ENCODE peak calls at places on chromosome 20, in nine cellular contexts. One of them, this sample, is unnamed.

GRCh38 chr20:50701055-50701963 is 10.0 kb upstream of the RIPOR3 start:
- DNase-seq in suprapubic skin: no peak
- DNase-seq in IMR-90: no peak
- DNase-seq in body of pancreas: no peak
- DNase-seq in esophagus muscularis mucosa: no peak
- DNase-seq in heart left ventricle: no peak
- DNase-seq in A549: peak; percentile 68
- DNase-seq in spleen: no peak
- DNase-seq in HepG2: peak; percentile 67
- DNase-seq in this sample: no peak

GRCh38 chr20:48006036-48006833 is 221.0 kb upstream of the SULF2 start:
- DNase-seq in suprapubic skin: no peak
- DNase-seq in IMR-90: no peak
- DNase-seq in body of pancreas: no peak
- DNase-seq in esophagus muscularis mucosa: no peak
- DNase-seq in heart left ventricle: no peak
- DNase-seq in A549: no peak
- DNase-seq in spleen: peak; percentile 83
- DNase-seq in HepG2: no peak
- DNase-seq in this sample: no peak

GRCh38 chr20:5557123-5557522 is 193.1 kb upstream of the SHLD1 start:
- DNase-seq in suprapubic skin: no peak
- DNase-seq in IMR-90: peak; percentile 47
- DNase-seq in body of pancreas: peak; percentile 50
- DNase-seq in esophagus muscularis mucosa: no peak
- DNase-seq in heart left ventricle: peak; percentile 37
- DNase-seq in A549: peak; percentile 78
- DNase-seq in spleen: no peak
- DNase-seq in HepG2: peak; percentile 61
- DNase-seq in this sample: peak; percentile 58

GRCh38 chr20:33568378-33569289 is 78.7 kb downstream of the CBFA2T2 start:
- DNase-seq in suprapubic skin: no peak
- DNase-seq in IMR-90: no peak
- DNase-seq in body of pancreas: no peak
- DNase-seq in esophagus muscularis mucosa: no peak
- DNase-seq in heart left ventricle: peak; percentile 30
- DNase-seq in A549: no peak
- DNase-seq in spleen: no peak
- DNase-seq in HepG2: peak; percentile 30
- DNase-seq in this sample: no peak

GRCh38 chr20:1802385-1803215 is 92.6 kb upstream of the SIRPA start:
- DNase-seq in suprapubic skin: no peak
- DNase-seq in IMR-90: peak; percentile 76
- DNase-seq in body of pancreas: peak; percentile 26
- DNase-seq in esophagus muscularis mucosa: no peak
- DNase-seq in heart left ventricle: peak; percentile 74
- DNase-seq in A549: peak; percentile 70
- DNase-seq in spleen: peak; percentile 95
- DNase-seq in HepG2: peak; percentile 67
- DNase-seq in this sample: peak; percentile 77

GRCh38 chr20:47320990-47321805 is 35.3 kb downstream of the ZMYND8 start:
- DNase-seq in suprapubic skin: no peak
- DNase-seq in IMR-90: no peak
- DNase-seq in body of pancreas: no peak
- DNase-seq in esophagus muscularis mucosa: no peak
- DNase-seq in heart left ventricle: no peak
- DNase-seq in A549: peak; percentile 90
- DNase-seq in spleen: no peak
- DNase-seq in HepG2: peak; percentile 99
- DNase-seq in this sample: no peak

GRCh38 chr20:49234831-49235230 is 15.6 kb downstream of the DDX27 start:
- DNase-seq in suprapubic skin: no peak
- DNase-seq in IMR-90: no peak
- DNase-seq in body of pancreas: no peak
- DNase-seq in esophagus muscularis mucosa: no peak
- DNase-seq in heart left ventricle: no peak
- DNase-seq in A549: no peak
- DNase-seq in spleen: peak; percentile 32
- DNase-seq in HepG2: no peak
- DNase-seq in this sample: no peak

GRCh38 chr20:6277661-6278060 is 154.8 kb upstream of the FERMT1 start:
- DNase-seq in suprapubic skin: no peak
- DNase-seq in IMR-90: no peak
- DNase-seq in body of pancreas: no peak
- DNase-seq in esophagus muscularis mucosa: no peak
- DNase-seq in heart left ventricle: no peak
- DNase-seq in A549: no peak
- DNase-seq in spleen: no peak
- DNase-seq in HepG2: no peak
- DNase-seq in this sample: no peak

GRCh38 chr20:61564628-61565027 is 312.6 kb downstream of the CDH4 start:
- DNase-seq in suprapubic skin: no peak
- DNase-seq in IMR-90: no peak
- DNase-seq in body of pancreas: no peak
- DNase-seq in esophagus muscularis mucosa: no peak
- DNase-seq in heart left ventricle: no peak
- DNase-seq in A549: no peak
- DNase-seq in spleen: peak; percentile 32
- DNase-seq in HepG2: no peak
- DNase-seq in this sample: no peak

GRCh38 chr20:60372822-60373221 is 414.6 kb downstream of the CDH26 start:
- DNase-seq in suprapubic skin: no peak
- DNase-seq in IMR-90: no peak
- DNase-seq in body of pancreas: no peak
- DNase-seq in esophagus muscularis mucosa: no peak
- DNase-seq in heart left ventricle: no peak
- DNase-seq in A549: no peak
- DNase-seq in spleen: no peak
- DNase-seq in HepG2: no peak
- DNase-seq in this sample: no peak

GRCh38 chr20:13788167-13788834 is 3.5 kb downstream of the NDUFAF5 start:
- DNase-seq in suprapubic skin: no peak
- DNase-seq in IMR-90: peak; percentile 69
- DNase-seq in body of pancreas: peak; percentile 61
- DNase-seq in esophagus muscularis mucosa: no peak
- DNase-seq in heart left ventricle: no peak
- DNase-seq in A549: peak; percentile 83
- DNase-seq in spleen: no peak
- DNase-seq in HepG2: peak; percentile 88
- DNase-seq in this sample: peak; percentile 72

GRCh38 chr20:25209400-25209799 is 13.9 kb downstream of the ENTPD6 start:
- DNase-seq in suprapubic skin: no peak
- DNase-seq in IMR-90: no peak
- DNase-seq in body of pancreas: peak; percentile 2
- DNase-seq in esophagus muscularis mucosa: no peak
- DNase-seq in heart left ventricle: no peak
- DNase-seq in A549: no peak
- DNase-seq in spleen: no peak
- DNase-seq in HepG2: no peak
- DNase-seq in this sample: no peak

DNA sequence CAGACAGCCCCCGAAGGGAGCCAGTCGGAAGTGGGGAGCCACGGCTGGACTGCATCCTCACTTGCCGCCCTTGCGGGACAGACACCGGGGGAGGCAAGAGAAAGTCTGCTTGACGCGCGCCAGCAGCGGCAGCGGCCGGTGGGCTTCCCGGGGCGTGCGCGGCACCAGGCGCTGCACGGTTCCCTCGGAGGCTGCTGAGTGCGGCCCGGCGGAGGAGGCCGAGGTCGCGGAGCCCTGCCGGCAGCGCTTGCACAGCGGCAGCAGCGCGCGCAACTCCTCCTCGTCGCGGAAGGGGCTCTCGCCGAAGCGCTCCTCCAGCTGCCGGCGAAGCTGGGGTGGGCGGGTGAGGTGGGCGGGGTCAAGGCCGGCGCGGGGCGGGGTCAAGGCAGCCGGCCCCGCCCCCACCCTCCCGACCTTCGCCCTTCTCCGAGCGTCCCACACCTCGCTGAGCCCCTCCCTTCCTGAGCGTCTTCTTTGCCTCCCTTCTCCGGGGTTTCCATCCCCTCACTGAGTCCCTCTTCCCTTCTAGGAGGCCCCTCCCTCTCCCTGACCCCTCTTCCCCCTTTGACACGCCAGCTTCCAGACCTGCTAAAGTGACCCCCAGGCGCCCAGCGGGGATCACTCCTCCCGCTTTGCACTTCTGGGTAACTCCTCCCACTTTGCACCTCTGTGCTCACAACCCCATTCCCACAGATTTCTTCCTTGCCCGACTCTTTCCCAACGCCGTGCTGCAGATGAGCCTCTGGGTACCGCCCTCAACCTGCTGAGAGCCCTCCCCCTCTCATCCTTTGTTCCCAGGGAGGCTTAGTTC is 8.8 kb downstream of the DUSP15 start:
- DNase-seq in suprapubic skin: peak; percentile 78
- DNase-seq in IMR-90: peak; percentile 36
- DNase-seq in body of pancreas: peak; percentile 47
- DNase-seq in esophagus muscularis mucosa: no peak
- DNase-seq in heart left ventricle: peak; percentile 73
- DNase-seq in A549: peak; percentile 75
- DNase-seq in spleen: peak; percentile 91
- DNase-seq in HepG2: peak; percentile 59
- DNase-seq in this sample: peak; percentile 58
- TF ChIP-seq POLR2A in suprapubic skin: no peak
- TF ChIP-seq POLR2A in IMR-90: no peak
- TF ChIP-seq POLR2A in body of pancreas: no peak
- TF ChIP-seq POLR2A in esophagus muscularis mucosa: no peak
- TF ChIP-seq POLR2A in heart left ventricle: no peak
- TF ChIP-seq POLR2A in A549: peak; percentile 50
- TF ChIP-seq POLR2A in spleen: no peak
- TF ChIP-seq POLR2A in HepG2: no peak
- TF ChIP-seq POLR2A in this sample: no peak

DNA sequence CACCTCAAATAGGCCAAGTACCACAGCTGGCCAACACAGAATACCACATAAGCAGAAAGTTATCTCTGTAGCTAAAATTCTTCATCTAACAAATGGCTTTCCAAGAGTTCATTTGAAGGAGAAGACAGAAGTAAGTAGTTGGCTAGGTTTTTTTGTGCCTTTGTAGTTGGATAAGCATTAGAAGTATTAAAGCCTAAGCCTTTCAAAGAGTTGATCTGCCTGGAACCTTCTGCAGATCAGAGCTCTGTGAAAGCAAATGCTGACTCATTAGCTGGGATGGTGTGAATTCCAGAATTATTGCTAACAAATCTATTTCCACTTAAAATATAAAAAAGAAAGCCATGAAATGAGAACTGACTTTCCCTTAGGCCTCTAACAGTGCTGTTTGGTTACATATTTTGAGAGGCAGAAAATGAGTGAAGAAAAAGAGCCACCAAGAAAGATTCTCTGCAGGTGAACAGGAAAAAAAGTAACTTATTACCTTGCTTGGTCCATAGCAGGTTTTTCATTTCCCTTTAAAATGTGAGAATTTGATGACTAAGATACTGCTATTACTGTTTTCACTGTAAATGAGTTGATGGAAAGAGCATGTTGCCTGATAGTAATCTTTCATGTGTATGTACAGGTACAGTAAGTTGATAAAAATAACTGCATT is 763.2 kb upstream of the FLRT3 start:
- DNase-seq in suprapubic skin: no peak
- DNase-seq in IMR-90: no peak
- DNase-seq in body of pancreas: no peak
- DNase-seq in esophagus muscularis mucosa: no peak
- DNase-seq in heart left ventricle: no peak
- DNase-seq in A549: no peak
- DNase-seq in spleen: no peak
- DNase-seq in HepG2: no peak
- DNase-seq in this sample: no peak
- H3K27ac ChIP-seq in suprapubic skin: no peak overlapping the region
- H3K27ac ChIP-seq in IMR-90: no peak overlapping the region
- H3K27ac ChIP-seq in body of pancreas: no peak overlapping the region
- H3K27ac ChIP-seq in esophagus muscularis mucosa: no peak overlapping the region
- H3K27ac ChIP-seq in heart left ventricle: no peak overlapping the region
- H3K27ac ChIP-seq in A549: no peak overlapping the region
- H3K27ac ChIP-seq in spleen: no peak overlapping the region
- H3K27ac ChIP-seq in HepG2: no peak overlapping the region
- H3K27ac ChIP-seq in this sample: no peak overlapping the region

DNA sequence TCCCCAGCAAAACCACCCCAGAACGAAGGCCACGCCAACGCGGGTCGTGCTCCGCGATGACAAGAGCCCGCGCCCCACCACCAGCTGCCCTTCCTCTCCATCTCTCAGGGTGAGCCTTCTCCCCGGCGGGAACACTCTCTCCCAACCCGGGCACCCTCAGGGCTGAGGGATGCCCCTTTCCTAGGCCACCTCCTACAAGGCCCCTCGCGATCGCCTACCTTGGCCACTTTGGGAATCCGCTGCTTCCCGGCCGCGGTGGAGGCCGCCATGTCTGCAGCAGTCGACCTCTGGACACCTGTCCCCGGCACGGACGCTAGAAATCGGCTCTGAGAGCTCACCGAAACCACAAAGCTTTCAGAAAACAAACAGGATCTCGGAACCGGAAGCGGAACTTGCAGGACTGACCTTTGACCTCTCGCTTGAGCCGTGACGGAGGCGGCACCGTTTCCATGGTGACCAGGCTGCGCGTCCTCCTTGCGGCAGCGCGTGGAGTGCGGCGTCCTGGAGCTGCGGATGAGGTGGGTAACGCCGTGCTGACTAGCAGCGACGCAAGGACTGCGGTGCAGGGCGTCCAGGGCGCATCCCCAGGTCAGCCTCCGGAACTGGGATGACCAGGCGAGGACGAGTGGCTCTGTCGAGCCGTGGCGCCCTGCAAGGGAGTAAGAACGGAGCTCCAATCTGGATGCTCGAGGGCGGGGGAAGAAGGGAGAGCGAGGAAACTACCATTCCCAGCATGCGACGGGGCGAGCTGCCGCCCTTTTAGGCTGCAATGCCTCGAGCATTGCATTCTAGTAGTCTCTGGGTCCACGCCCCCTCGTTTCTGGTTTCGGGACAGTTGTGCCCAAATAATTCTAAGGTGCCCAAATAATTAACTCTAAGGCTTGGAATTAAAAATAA is at the start of the genes CFAP61 and CRNKL1:
- DNase-seq in suprapubic skin: peak; percentile 98
- DNase-seq in IMR-90: peak; percentile 95
- DNase-seq in body of pancreas: peak; percentile 97
- DNase-seq in esophagus muscularis mucosa: peak; percentile 98
- DNase-seq in heart left ventricle: peak; percentile 96
- DNase-seq in A549: peak; percentile 99
- DNase-seq in spleen: peak; percentile 98
- DNase-seq in HepG2: peak; percentile 99
- DNase-seq in this sample: peak; percentile 98
- TF ChIP-seq CTCF in suprapubic skin: no peak
- TF ChIP-seq CTCF in IMR-90: no peak
- TF ChIP-seq CTCF in body of pancreas: peak; percentile 38
- TF ChIP-seq CTCF in esophagus muscularis mucosa: no peak
- TF ChIP-seq CTCF in heart left ventricle: peak; percentile 6
- TF ChIP-seq CTCF in A549: no peak
- TF ChIP-seq CTCF in spleen: peak; percentile 55
- TF ChIP-seq CTCF in HepG2: peak; percentile 60
- TF ChIP-seq CTCF in this sample: peak; percentile 45

DNA sequence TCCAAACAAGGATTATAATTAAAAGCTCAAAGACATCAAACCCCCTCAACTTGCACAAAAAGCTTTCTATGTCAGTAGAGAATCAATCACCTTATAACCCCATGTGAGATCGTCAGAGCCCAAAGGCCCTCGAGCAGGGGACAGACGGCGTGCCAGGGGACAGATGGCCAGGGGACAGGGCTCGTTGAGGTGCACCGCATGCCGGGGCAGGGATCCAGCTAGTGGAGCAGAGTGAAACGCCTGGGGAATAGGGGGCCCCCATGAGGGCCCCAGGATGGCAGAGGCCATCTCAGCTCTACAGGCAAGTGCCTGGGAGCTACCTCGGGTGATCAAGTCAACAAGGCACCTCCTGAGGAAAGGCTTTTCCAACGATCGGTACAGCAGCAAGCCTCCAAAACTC is 28.6 kb downstream of the DIDO1 start:
- DNase-seq in suprapubic skin: no peak
- DNase-seq in IMR-90: no peak
- DNase-seq in body of pancreas: no peak
- DNase-seq in esophagus muscularis mucosa: no peak
- DNase-seq in heart left ventricle: no peak
- DNase-seq in A549: no peak
- DNase-seq in spleen: peak; percentile 7
- DNase-seq in HepG2: no peak
- DNase-seq in this sample: no peak
- TF ChIP-seq POLR2A in suprapubic skin: no peak
- TF ChIP-seq POLR2A in IMR-90: no peak
- TF ChIP-seq POLR2A in body of pancreas: no peak
- TF ChIP-seq POLR2A in esophagus muscularis mucosa: no peak
- TF ChIP-seq POLR2A in heart left ventricle: no peak
- TF ChIP-seq POLR2A in A549: no peak
- TF ChIP-seq POLR2A in spleen: no peak
- TF ChIP-seq POLR2A in HepG2: no peak
- TF ChIP-seq POLR2A in this sample: no peak